ENCODE peak calls at places on chromosomes 3 and 15, in five cellular contexts. T is neural progenitor cell, C is fibroblast of villous mesenchyme, E is dorsolateral prefrontal cortex, Q is HL-60. Z is an unnamed sample.

GRCh38 chr3:178117641-178118040 is 418.6 kb upstream of the KCNMB2 start:
- DNase-seq in T (no peak), C (no peak), E (no peak), Q (no peak), Z (no peak)

GRCh38 chr3:186514296-186515002 is 29.7 kb downstream of the CRYGS start:
- DNase-seq in T (no peak), C (no peak), E (no peak), Q (peak), Z (no peak)

GRCh38 chr15:23566070-23567050 is 886 bp downstream of the MKRN3 start:
- DNase-seq in T (no peak), C (peak), E (peak), Q (peak), Z (no peak)

GRCh38 chr3:15527031-15527459 is 5.5 kb upstream of the COLQ start:
- DNase-seq in T (peak), C (peak), E (no peak), Q (no peak), Z (no peak)

GRCh38 chr15:29668120-29668602 is 154.1 kb downstream of the TJP1 start:
- DNase-seq in T (peak), C (peak), E (peak), Q (peak), Z (peak)

GRCh38 chr3:165459924-165460540 is 263.8 kb upstream of the SLITRK3 start:
- DNase-seq in T (no peak), C (no peak), E (no peak), Q (no peak), Z (no peak)

GRCh38 chr3:18790384-18790783 is 357.9 kb upstream of the KCNH8 start:
- DNase-seq in T (no peak), C (no peak), E (no peak), Q (no peak), Z (no peak)

GRCh38 chr15:84750583-84751092 is 2.2 kb downstream of the ZNF592 start:
- DNase-seq in T (peak), C (no peak), E (no peak), Q (peak), Z (no peak)

GRCh38 chr15:50655555-50655954 is 31.0 kb downstream of the TRPM7 start:
- DNase-seq in T (no peak), C (no peak), E (no peak), Q (no peak), Z (no peak)

GRCh38 chr3:161957467-161957866 is 460.9 kb downstream of the OTOL1 start:
- DNase-seq in T (no peak), C (peak), E (no peak), Q (no peak), Z (no peak)

GRCh38 chr15:67813104-67813634 is 12.1 kb upstream of the SKOR1 start:
- DNase-seq in T (no peak), C (no peak), E (no peak), Q (no peak), Z (no peak)

DNA sequence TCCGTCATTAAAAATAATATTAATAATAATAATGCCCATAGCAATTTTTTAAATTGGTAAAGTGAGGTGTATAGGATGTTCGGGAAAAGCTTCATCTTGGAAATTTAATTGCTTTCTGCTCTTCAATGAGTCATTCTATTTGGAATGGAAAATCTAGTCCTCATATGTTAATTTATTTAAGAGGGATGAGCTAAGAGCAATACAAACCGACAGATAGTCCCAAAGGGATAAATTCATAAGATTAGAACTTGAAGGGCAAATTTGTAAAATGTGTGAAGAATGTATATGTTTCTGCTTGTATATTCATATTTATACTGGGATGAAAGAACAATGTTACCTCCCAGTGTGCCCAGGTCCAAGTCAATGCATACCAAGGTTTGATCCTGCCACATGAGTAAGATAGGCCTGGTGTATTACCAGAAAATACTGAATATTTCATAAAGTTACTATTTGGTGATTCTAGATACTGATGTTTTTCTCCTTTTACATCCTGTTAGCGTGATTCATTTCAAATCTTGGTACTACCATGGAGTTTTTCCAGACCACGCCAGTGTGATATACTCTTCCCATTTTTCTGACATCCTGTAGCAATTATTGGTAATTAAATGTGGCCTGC is 255.6 kb upstream of the SEMA6D start:
- DNase-seq in T (no peak), C (no peak), E (no peak), Q (no peak), Z (peak)
- TF ChIP-seq CTCF in T (no peak), C (no peak), E (no peak), Q (no peak), Z (no peak)

GRCh38 chr15:52111517-52112202 is 915 bp downstream of the BCL2L10 start:
- DNase-seq in T (no peak), C (no peak), E (no peak), Q (no peak), Z (no peak)
- H3K4me3 ChIP-seq in T (no peak), C (peak), E (peak), Q (no peak), Z (no peak)

GRCh38 chr3:179421500-179421899 is 29.8 kb downstream of the GNB4 start:
- DNase-seq in T (peak), C (peak), E (no peak), Q (no peak), Z (peak)
- TF ChIP-seq CTCF in T (peak), C (peak), E (peak), Q (no peak), Z (peak)

DNA sequence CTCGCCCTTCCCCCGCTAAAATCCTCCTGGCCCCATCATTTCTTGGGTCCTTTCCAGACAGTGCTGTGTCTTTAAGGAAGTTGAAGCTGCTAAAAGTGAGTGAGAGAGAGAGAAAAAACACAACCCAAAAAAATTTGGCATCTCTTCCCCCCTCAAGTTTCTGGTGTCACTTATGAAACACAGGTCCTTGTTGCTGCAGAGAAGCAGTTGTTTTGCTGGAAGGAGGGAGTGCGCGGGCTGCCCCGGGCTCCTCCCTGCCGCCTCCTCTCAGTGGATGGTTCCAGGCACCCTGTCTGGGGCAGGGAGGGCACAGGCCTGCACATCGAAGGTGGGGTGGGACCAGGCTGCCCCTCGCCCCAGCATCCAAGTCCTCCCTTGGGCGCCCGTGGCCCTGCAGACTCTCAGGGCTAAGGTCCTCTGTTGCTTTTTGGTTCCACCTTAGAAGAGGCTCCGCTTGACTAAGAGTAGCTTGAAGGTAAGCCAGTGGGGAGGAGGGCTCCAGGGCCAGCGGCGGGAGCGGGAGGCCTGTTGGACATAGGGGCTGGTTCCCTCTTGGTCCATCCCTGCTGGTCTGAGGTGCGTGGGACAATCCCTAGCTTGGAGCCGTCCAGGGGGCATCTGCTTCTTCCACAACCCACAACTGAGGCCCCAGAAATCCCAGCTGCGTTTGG is at the start of gene ISLR:
- DNase-seq in T (no peak), C (peak), E (peak), Q (no peak), Z (peak)
- H3K4me3 ChIP-seq in T (no peak), C (peak), E (no peak), Q (no peak), Z (peak)

GRCh38 chr15:71115567-71116351 is 488 bp downstream of the THSD4 start:
- DNase-seq in T (peak), C (peak), E (no peak), Q (peak), Z (peak)
- TF ChIP-seq CTCF in T (no peak), C (no peak), E (no peak), Q (no peak), Z (no peak)

DNA sequence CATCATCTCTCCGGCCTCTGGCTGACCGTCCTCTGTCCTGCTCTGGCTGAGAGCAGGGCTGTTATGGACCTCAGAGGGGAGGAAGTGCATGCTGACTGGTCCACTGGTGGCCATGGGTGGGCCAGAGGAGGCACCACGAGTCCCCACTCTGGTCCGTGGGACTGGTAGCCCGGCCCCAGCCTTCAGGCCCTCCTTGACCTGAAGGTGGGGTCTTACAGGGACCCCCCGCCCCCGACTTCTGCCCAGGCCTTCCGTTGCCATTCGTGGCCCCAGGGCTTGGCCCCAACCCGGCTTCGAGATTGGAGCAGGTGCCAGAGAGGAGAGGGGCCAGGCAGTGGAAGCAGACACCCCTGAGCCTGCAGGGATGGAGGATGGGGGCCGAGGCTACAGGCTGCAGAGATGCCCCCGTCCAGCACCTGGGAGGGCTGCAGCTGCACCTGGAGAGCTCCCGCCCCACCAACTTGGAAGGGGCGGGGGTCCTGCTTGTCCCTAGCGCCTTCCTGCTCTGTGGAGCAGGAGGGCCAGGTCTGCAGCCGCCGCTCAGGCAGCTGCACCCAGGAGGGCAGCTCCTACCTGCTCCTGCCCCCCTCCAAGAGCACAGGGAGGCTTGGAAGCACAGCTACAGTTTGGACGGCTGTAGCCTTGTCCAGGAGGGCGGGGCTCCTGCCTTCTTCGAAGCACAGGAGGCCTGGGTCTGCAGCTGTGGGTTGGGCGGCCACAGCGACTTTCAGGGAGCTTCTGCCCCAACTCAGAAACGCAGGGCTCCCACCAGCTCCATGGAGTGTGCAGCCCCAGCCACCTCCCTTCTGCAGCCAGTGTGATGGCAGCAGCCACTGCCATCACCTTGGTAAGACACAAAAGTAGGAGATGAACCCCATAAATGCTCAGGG is 142.5 kb downstream of the KLF13 start:
- DNase-seq in T (no peak), C (no peak), E (no peak), Q (no peak), Z (no peak)
- H3K4me3 ChIP-seq in T (no peak), C (no peak), E (no peak), Q (no peak), Z (no peak)

GRCh38 chr3:168872811-168873210 is 777.1 kb upstream of the GOLIM4 start:
- DNase-seq in T (no peak), C (no peak), E (no peak), Q (no peak), Z (no peak)
- TF ChIP-seq CTCF in T (no peak), C (no peak), E (no peak), Q (no peak), Z (no peak)

DNA sequence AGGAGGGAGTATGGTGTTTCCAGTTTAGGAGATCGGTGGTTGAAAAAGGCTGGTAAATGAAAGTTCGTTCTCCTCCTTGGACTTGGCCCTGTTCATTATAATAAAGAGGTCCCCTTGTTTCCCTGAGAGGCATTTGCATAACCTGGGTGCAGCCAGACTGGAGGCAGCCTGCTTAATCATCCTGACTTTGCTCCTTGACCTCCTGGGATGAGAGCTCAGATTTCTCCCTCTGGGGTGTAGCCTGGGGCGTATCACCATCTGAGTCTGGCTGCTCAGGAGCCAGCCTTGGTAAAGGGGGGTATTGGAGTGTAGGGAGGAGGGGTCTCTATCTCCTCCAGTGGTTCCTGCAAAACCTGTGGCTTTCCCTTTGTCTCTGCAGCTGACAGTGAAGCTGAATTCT is 21.3 kb upstream of the ACAD9 start:
- DNase-seq in T (no peak), C (no peak), E (no peak), Q (no peak), Z (no peak)
- H3K4me3 ChIP-seq in T (no peak), C (no peak), E (no peak), Q (no peak), Z (no peak)

GRCh38 chr15:83435782-83436181 is 11.4 kb upstream of the SH3GL3 start:
- DNase-seq in T (no peak), C (no peak), E (no peak), Q (no peak), Z (no peak)

GRCh38 chr15:83435202-83435601 is 11.9 kb upstream of the SH3GL3 start:
- DNase-seq in T (no peak), C (no peak), E (no peak), Q (no peak), Z (no peak)

GRCh38 chr15:83436513-83437158 is 10.5 kb upstream of the SH3GL3 start:
- DNase-seq in T (peak), C (peak), E (no peak), Q (no peak), Z (peak)
- TF ChIP-seq CTCF in T (peak), C (peak), E (peak), Q (no peak), Z (peak)